ENCODE peak calls at places on chromosomes 7 and 10, in ten cellular contexts. O is endothelial cell; P is GM12864; E is iris pigment epithelial cell; T is CD4-positive, alpha-beta memory T cell; G is activated CD4-positive, alpha-beta T cell treated with anti-CD3 and anti-CD28 coated beads for 24 hours; N is MM.1S; S is cardiac fibroblast; I is NCI-H1092 treated with DMSO at 0.1 percent for 48 hours; D is pulmonary artery endothelial cell. U is an unnamed sample.

GRCh38 chr10:11713186-11713743 is 28.9 kb upstream of the ECHDC3 start:
- DNase-seq in O (no peak), E (peak), S (peak), I (no peak), G (no peak), N (no peak), T (no peak), P (no peak), D (peak), U (peak)

GRCh38 chr10:74949434-74949833 is 123.0 kb downstream of the KAT6B start:
- DNase-seq in I (no peak), S (no peak), O (no peak), T (no peak), G (no peak), P (no peak), E (peak), N (peak), D (no peak), U (no peak)

GRCh38 chr7:52656098-52656497 is 379.3 kb upstream of the POM121L12 start:
- DNase-seq in I (no peak), D (no peak), T (no peak), N (no peak), E (no peak), S (no peak), O (no peak), P (no peak), G (no peak), U (no peak)

GRCh38 chr10:25808372-25808771 is 125.7 kb upstream of the MYO3A start:
- DNase-seq in E (no peak), D (no peak), S (no peak), T (no peak), P (no peak), O (no peak), G (no peak), N (no peak), I (no peak), U (no peak)

GRCh38 chr7:117715784-117716445 is 157.3 kb downstream of the CTTNBP2 start:
- DNase-seq in T (no peak), G (no peak), D (peak), E (peak), P (peak), I (peak), S (peak), O (peak), N (peak), U (peak)

GRCh38 chr7:18654709-18655108 is 159.2 kb downstream of the HDAC9 start:
- DNase-seq in S (no peak), P (no peak), D (no peak), G (no peak), O (no peak), I (no peak), T (no peak), E (no peak), N (no peak), U (no peak)

GRCh38 chr7:116630932-116631449 is 41.0 kb upstream of the MET start:
- DNase-seq in O (no peak), E (peak), S (peak), T (no peak), P (peak), D (no peak), N (peak), G (no peak), I (no peak), U (no peak)

GRCh38 chr7:19448091-19448490 is 260.7 kb downstream of the POLR1F start:
- DNase-seq in G (no peak), O (no peak), N (no peak), I (no peak), D (no peak), P (no peak), E (no peak), S (no peak), T (no peak), U (no peak)

GRCh38 chr7:151080091-151080521 is 503 bp downstream of the FASTK start:
- DNase-seq in I (no peak), N (peak), E (peak), G (no peak), T (no peak), S (no peak), P (no peak), O (no peak), D (no peak), U (no peak)

GRCh38 chr7:158531661-158532060 is 56.0 kb downstream of the PTPRN2 start:
- DNase-seq in S (no peak), G (no peak), I (peak), P (no peak), N (no peak), D (no peak), T (no peak), O (no peak), E (no peak), U (no peak)

GRCh38 chr7:14806886-14807285 is 95.7 kb downstream of the DGKB start:
- DNase-seq in S (peak), T (no peak), D (no peak), G (no peak), E (peak), O (no peak), N (no peak), P (no peak), I (no peak), U (no peak)

GRCh38 chr10:94423627-94424026 is 21.3 kb downstream of the TBC1D12 start:
- DNase-seq in S (peak), P (no peak), N (no peak), I (no peak), E (peak), O (no peak), D (no peak), T (no peak), G (no peak), U (no peak)

GRCh38 chr7:26197153-26198115 is 3.1 kb downstream of the HNRNPA2B1 start:
- DNase-seq in I (no peak), S (no peak), D (no peak), G (no peak), T (no peak), P (no peak), O (no peak), N (no peak), E (no peak), U (no peak)

GRCh38 chr7:29341156-29341555 is 146.6 kb downstream of the CHN2 start:
- DNase-seq in P (no peak), I (no peak), E (no peak), T (no peak), G (no peak), N (no peak), D (no peak), S (no peak), O (no peak), U (no peak)

GRCh38 chr7:37942934-37943610 is 22.6 kb downstream of the EPDR1 start:
- DNase-seq in T (no peak), P (no peak), E (peak), G (no peak), N (no peak), I (no peak), S (peak), D (no peak), O (peak), U (no peak)

GRCh38 chr10:60140681-60141632 is 234.6 kb upstream of the CCDC6 start:
- DNase-seq in S (peak), O (peak), P (no peak), I (peak), E (peak), N (no peak), T (no peak), G (no peak), D (no peak), U (no peak)

GRCh38 chr10:71630168-71630567 is 89.4 kb downstream of the C10orf105 start:
- DNase-seq in O (no peak), P (no peak), N (no peak), E (no peak), T (no peak), G (no peak), S (no peak), D (no peak), I (no peak), U (no peak)

GRCh38 chr7:32937344-32938174 is 19.7 kb upstream of the FKBP9 start:
- DNase-seq in D (no peak), S (peak), T (no peak), G (no peak), O (no peak), N (no peak), P (no peak), E (peak), I (peak), U (no peak)

GRCh38 chr10:128095023-128095752 is 31.0 kb downstream of the MKI67 start:
- DNase-seq in D (no peak), N (no peak), T (peak), O (no peak), G (no peak), S (no peak), E (no peak), P (peak), I (no peak), U (peak)

GRCh38 chr10:120365872-120366271 is 91.2 kb upstream of the PLPP4 start:
- DNase-seq in T (no peak), D (no peak), I (no peak), P (no peak), E (peak), N (no peak), O (no peak), G (no peak), S (no peak), U (no peak)

GRCh38 chr7:10106609-10107008 is 867.1 kb upstream of the PHF14 start:
- DNase-seq in O (no peak), I (no peak), G (no peak), N (no peak), S (no peak), D (no peak), E (no peak), T (no peak), P (no peak), U (no peak)

GRCh38 chr7:102255916-102256315 is 30.8 kb upstream of the SH2B2 start:
- DNase-seq in D (no peak), G (no peak), O (no peak), E (no peak), I (no peak), P (no peak), T (no peak), N (no peak), S (no peak), U (no peak)

GRCh38 chr10:43793714-43794113 is 145.0 kb upstream of the ZNF32 start:
- DNase-seq in P (no peak), T (no peak), O (no peak), S (peak), N (no peak), I (no peak), G (no peak), D (no peak), E (peak), U (no peak)

GRCh38 chr10:48536226-48536500 is 68.7 kb downstream of the ARHGAP22 start:
- DNase-seq in I (no peak), O (no peak), P (no peak), D (no peak), N (no peak), T (no peak), S (no peak), E (no peak), G (no peak), U (no peak)

GRCh38 chr7:40470817-40471216 is 336.0 kb downstream of the SUGCT start:
- DNase-seq in G (no peak), I (no peak), O (no peak), T (no peak), P (no peak), S (no peak), E (peak), D (no peak), N (no peak), U (no peak)

GRCh38 chr10:5659702-5660528 is 6.5 kb downstream of the ASB13 start:
- DNase-seq in O (no peak), D (no peak), N (no peak), T (no peak), G (no peak), P (peak), I (no peak), E (peak), S (peak), U (peak)

GRCh38 chr7:122884186-122884585 is 2.1 kb downstream of the CADPS2 start:
- DNase-seq in E (no peak), D (no peak), T (no peak), S (no peak), O (no peak), P (no peak), G (no peak), I (peak), N (no peak), U (no peak)